ENCODE peak calls at places on chromosomes 12 and 14, in five cellular contexts. J is NT2/D1, S is heart left ventricle, F is fibroblast of lung, B is dorsolateral prefrontal cortex. L is an unnamed sample.

GRCh38 chr12:7460375-7461259 is 16.7 kb upstream of the CD163L1 start:
- DNase-seq in F (peak; percentile 65), S (no peak), B (peak; percentile 71), J (peak; percentile 93), L (peak; percentile 16)

GRCh38 chr12:112122823-112123690 is 2.3 kb upstream of the TRAFD1 start:
- DNase-seq in J (no peak), S (no peak), B (no peak), F (peak; percentile 98), L (no peak)

GRCh38 chr12:32821293-32822089 is 65.8 kb upstream of the YARS2 start:
- DNase-seq in B (no peak), J (no peak), F (no peak), S (peak; percentile 42), L (no peak)

GRCh38 chr14:75223664-75224154 is 47.3 kb upstream of the TMED10 start:
- DNase-seq in S (peak; percentile 64), J (peak; percentile 62), B (peak; percentile 35), F (no peak), L (peak; percentile 35)

GRCh38 chr12:127083028-127083949 is 1183.7 kb upstream of the TMEM132C start:
- DNase-seq in S (no peak), J (no peak), B (no peak), F (peak; percentile 86), L (peak; percentile 83)

GRCh38 chr12:116381744-116382455 is 104.4 kb upstream of the MED13L start:
- DNase-seq in J (peak; percentile 84), F (peak; percentile 93), B (no peak), S (no peak), L (no peak)

GRCh38 chr14:70893842-70894237 is 13.4 kb upstream of the PCNX1 start:
- DNase-seq in J (no peak), B (no peak), S (no peak), F (no peak), L (no peak)

GRCh38 chr12:50166776-50167025 is 468 bp downstream of the CERS5 start:
- DNase-seq in F (no peak), S (no peak), J (no peak), B (no peak), L (no peak)

GRCh38 chr12:65121956-65122469 is 908 bp upstream of the WIF1 start:
- DNase-seq in B (no peak), S (no peak), F (no peak), J (no peak), L (no peak)

GRCh38 chr12:116739381-116739887 is 1.3 kb downstream of the RNFT2 start:
- DNase-seq in F (no peak), S (no peak), B (no peak), J (no peak), L (no peak)

GRCh38 chr12:46523863-46524770 is 151.5 kb upstream of the SLC38A2 start:
- DNase-seq in B (no peak), J (no peak), F (peak; percentile 85), S (no peak), L (peak; percentile 92)

GRCh38 chr12:64621257-64621942 is 11.1 kb downstream of the RASSF3 start:
- DNase-seq in S (no peak), F (peak; percentile 79), B (no peak), J (no peak), L (no peak)

GRCh38 chr12:29320295-29321090 is 60.5 kb downstream of the ERGIC2 start:
- DNase-seq in J (no peak), F (peak; percentile 70), S (no peak), B (no peak), L (no peak)

GRCh38 chr14:55136241-55136640 is 7.2 kb downstream of the LGALS3 start:
- DNase-seq in J (no peak), B (no peak), S (no peak), F (peak; percentile 50), L (no peak)

GRCh38 chr12:13208533-13209278 is 12.2 kb downstream of the EMP1 start:
- DNase-seq in J (no peak), F (peak; percentile 57), S (no peak), B (no peak), L (no peak)

GRCh38 chr12:46357438-46358324 is 14.9 kb downstream of the SLC38A2 start:
- DNase-seq in S (no peak), F (peak; percentile 91), J (no peak), B (no peak), L (no peak)

GRCh38 chr12:7374423-7375144 is 69.4 kb downstream of the CD163L1 start:
- DNase-seq in B (no peak), S (peak; percentile 29), J (peak; percentile 80), F (peak; percentile 14), L (peak; percentile 6)

GRCh38 chr12:27810756-27811155 is 30.7 kb upstream of the MANSC4 start:
- DNase-seq in S (no peak), F (no peak), J (no peak), B (no peak), L (no peak)

GRCh38 chr12:85468356-85469157 is 188.5 kb downstream of the ALX1 start:
- DNase-seq in B (no peak), F (peak; percentile 73), J (peak; percentile 44), S (peak; percentile 15), L (peak; percentile 60)

GRCh38 chr14:103880986-103881926 is 33.9 kb upstream of the PPP1R13B start:
- DNase-seq in J (no peak), S (peak; percentile 82), F (no peak), B (no peak), L (no peak)

GRCh38 chr12:128337456-128338160 is 70.6 kb downstream of the TMEM132C start:
- DNase-seq in J (peak; percentile 28), B (no peak), F (no peak), S (no peak), L (no peak)
- H3K4me3 ChIP-seq in J (no peak overlapping the region), B (peak overlapping the region; percentile 23), F (no peak overlapping the region), S (no peak overlapping the region), L (no peak overlapping the region)

DNA sequence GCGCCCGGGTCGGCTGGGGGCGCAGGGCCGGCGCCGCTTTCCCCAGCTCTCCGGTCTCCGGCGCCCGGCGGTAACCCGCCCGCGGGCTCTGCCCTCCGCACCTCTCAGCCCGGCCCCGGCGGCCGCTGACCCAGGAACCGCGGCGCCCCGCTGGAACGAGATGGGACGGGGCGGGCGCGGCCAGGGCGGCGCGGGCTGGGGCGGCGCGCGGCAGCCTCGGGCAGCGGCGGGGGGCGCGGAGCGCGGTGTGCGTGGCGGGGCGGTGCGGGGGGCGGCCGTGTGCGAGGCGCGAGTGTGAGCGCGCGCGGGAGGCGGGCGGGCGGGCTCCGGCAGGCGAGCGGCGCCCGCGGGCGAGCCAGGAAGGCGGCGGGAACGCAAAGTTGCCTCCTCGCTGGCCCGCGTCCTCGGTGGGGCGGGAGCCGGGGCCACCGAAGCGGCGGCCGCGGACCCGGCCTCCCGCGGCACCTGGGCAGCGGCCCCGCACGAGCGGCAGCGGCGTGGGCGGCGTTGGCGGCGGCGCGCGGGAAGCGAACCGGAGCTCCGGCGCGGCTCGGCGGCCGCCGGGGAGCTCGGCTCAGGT is 671 bp upstream of the DIO3 start:
- DNase-seq in J (no peak), S (no peak), F (no peak), B (no peak), L (no peak)
- H3K4me3 ChIP-seq in J (peak overlapping the region; percentile 45), S (no peak overlapping the region), F (no peak overlapping the region), B (no peak overlapping the region), L (no peak overlapping the region)

GRCh38 chr12:18551703-18552102 is 186.1 kb downstream of the PLCZ1 start:
- DNase-seq in S (no peak), J (no peak), F (no peak), B (no peak), L (no peak)
- H3K4me3 ChIP-seq in S (no peak overlapping the region), J (no peak overlapping the region), F (no peak overlapping the region), B (no peak overlapping the region), L (no peak overlapping the region)

GRCh38 chr12:24997970-24998582 is 49.2 kb upstream of the BCAT1 start:
- DNase-seq in F (peak; percentile 95), S (no peak), B (no peak), J (no peak), L (no peak)
- H3K4me3 ChIP-seq in F (no peak overlapping the region), S (no peak overlapping the region), B (no peak overlapping the region), J (no peak overlapping the region), L (no peak overlapping the region)